ENCODE peak calls at places on chromosome 12, in ten cellular contexts. Q, I, L, J, O, Y, D, H, U and V are unnamed samples.

GRCh38 chr12:7100239-7100638 is 8.0 kb upstream of the C1R start:
- DNase-seq in Q (no peak), I (no peak), L (no peak), J (no peak), O (no peak), Y (no peak), D (no peak), H (no peak), U (no peak), V (no peak)

GRCh38 chr12:108972226-108972757 is 48.6 kb downstream of the SVOP start:
- DNase-seq in Q (no peak), I (no peak), L (no peak), J (no peak), O (no peak), Y (no peak), D (no peak), H (no peak), U (peak), V (no peak)

GRCh38 chr12:120199595-120200306 is 1.2 kb downstream of the RPLP0 start:
- DNase-seq in Q (no peak), I (no peak), L (peak), J (peak), O (no peak), Y (no peak), D (no peak), H (no peak), U (peak), V (peak)

GRCh38 chr12:124633269-124633953 is 66.0 kb upstream of the NCOR2 start:
- DNase-seq in Q (no peak), I (no peak), L (peak), J (no peak), O (no peak), Y (no peak), D (no peak), H (no peak), U (peak), V (no peak)

GRCh38 chr12:87254371-87255030 is 774.7 kb downstream of the C12orf50 start:
- DNase-seq in Q (no peak), I (no peak), L (no peak), J (no peak), O (no peak), Y (no peak), D (no peak), H (no peak), U (no peak), V (no peak)

GRCh38 chr12:88854260-88854659 is 274.0 kb upstream of the KITLG start:
- DNase-seq in Q (no peak), I (no peak), L (peak), J (peak), O (no peak), Y (no peak), D (no peak), H (no peak), U (no peak), V (no peak)

GRCh38 chr12:61525331-61525730 is 734.9 kb upstream of the USP15 start:
- DNase-seq in Q (no peak), I (no peak), L (no peak), J (no peak), O (no peak), Y (no peak), D (peak), H (no peak), U (no peak), V (no peak)

GRCh38 chr12:24952389-24952788 is 3.5 kb upstream of the BCAT1 start:
- DNase-seq in Q (no peak), I (no peak), L (no peak), J (no peak), O (no peak), Y (no peak), D (no peak), H (no peak), U (no peak), V (no peak)

GRCh38 chr12:51871126-51871525 is 16.8 kb upstream of the ANKRD33 start:
- DNase-seq in Q (no peak), I (no peak), L (no peak), J (no peak), O (no peak), Y (no peak), D (peak), H (no peak), U (peak), V (no peak)
- TF ChIP-seq CTCF in Q (no peak), I (peak), L (no peak), J (no peak), O (no peak), Y (no peak), D (peak), H (no peak), U (peak), V (no peak)

DNA sequence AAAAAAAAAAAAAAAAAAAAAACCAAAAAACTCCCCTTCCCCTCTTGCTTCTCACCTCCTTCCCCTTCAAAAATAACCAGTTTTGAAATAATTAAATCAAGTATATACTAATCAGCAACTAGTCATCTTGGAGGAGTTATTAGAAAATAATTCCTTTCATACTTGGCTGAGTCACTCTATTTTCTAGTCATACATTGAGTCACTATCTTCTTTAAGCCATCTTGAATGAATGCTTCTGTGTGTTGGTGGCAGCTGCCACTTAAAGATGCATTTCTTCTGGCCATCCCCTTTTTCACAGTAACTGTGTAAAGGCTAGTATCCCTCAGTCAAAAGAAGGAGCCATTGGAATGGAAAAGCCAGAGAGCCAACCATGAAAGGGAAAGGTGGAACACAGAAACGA is 84.2 kb upstream of the TMEM263 start:
- DNase-seq in Q (no peak), I (no peak), L (peak), J (no peak), O (no peak), Y (no peak), D (no peak), H (no peak), U (no peak), V (no peak)
- TF ChIP-seq CTCF in Q (no peak), I (no peak), L (no peak), J (no peak), O (no peak), Y (no peak), D (no peak), H (no peak), U (no peak), V (no peak)

DNA sequence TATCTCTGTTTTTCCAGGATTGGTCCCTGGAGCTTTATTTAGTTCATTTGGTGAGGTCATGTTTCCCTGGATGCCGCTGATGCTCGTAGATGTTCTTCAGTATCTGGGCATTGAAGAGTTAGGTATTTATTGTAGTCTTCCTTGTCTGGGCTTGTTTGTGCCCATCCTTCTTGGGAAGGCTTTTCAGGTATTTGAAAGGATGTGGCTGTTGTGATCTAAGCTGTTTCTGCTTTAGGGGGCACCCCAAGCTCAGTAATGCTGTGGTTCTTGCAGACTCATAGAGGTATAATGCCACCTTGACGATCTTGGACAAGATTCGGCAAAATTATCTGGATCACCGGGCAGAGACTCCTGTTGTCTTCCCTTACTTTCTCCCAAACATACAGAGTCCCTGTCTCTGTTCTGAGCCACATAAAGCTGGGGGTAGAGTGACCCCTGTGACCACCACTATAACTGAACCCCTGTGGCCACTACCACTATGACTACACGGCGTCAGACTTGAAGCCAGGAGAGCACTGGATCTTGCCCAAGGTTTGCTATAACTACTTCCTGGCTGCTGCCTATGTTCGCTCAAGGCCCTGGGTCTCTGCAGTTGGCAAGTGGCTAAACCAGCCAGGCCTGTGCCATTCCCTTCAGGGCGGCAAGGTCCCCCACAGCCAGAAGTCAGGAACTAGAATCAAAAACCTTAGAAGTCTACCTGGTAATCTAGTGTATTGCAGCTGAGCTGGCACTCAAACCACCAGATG is 40.9 kb downstream of the FGD4 start:
- DNase-seq in Q (no peak), I (no peak), L (no peak), J (no peak), O (no peak), Y (no peak), D (no peak), H (no peak), U (no peak), V (no peak)
- TF ChIP-seq CTCF in Q (no peak), I (no peak), L (no peak), J (no peak), O (no peak), Y (no peak), D (no peak), H (no peak), U (no peak), V (no peak)

GRCh38 chr12:54173906-54174471 is 14.8 kb downstream of the SMUG1 start:
- DNase-seq in Q (no peak), I (no peak), L (no peak), J (no peak), O (no peak), Y (no peak), D (no peak), H (no peak), U (no peak), V (no peak)
- TF ChIP-seq CTCF in Q (no peak), I (no peak), L (no peak), J (no peak), O (no peak), Y (no peak), D (no peak), H (no peak), U (no peak), V (no peak)

GRCh38 chr12:50101663-50102062 is 2.1 kb upstream of the GPD1 start:
- DNase-seq in Q (no peak), I (peak), L (peak), J (peak), O (no peak), Y (no peak), D (peak), H (no peak), U (peak), V (no peak)
- TF ChIP-seq CTCF in Q (no peak), I (peak), L (peak), J (peak), O (no peak), Y (peak), D (peak), H (peak), U (peak), V (no peak)